ENCODE peak calls at places on chromosomes 11 and 22, in six cellular contexts. H is AG09309, R is substantia nigra, D is tibial nerve, J is HepG2, U is omental fat pad. B is an unnamed sample.

GRCh38 chr11:58654908-58655296 is 32.4 kb downstream of the CNTF start:
- DNase-seq in U (no peak), H (no peak), D (no peak), J (no peak), R (no peak), B (no peak)

GRCh38 chr11:44964526-44965209 is 14.0 kb upstream of the TP53I11 start:
- DNase-seq in U (no peak), D (no peak), R (no peak), J (no peak), H (no peak), B (no peak)

GRCh38 chr11:74710291-74710938 is 20.8 kb downstream of the CHRDL2 start:
- DNase-seq in U (no peak), R (no peak), J (no peak), D (no peak), H (no peak), B (no peak)

GRCh38 chr22:35589071-35589735 is 27.9 kb downstream of the MB start:
- DNase-seq in R (no peak), D (no peak), U (peak; percentile 38), H (peak; percentile 90), J (no peak), B (no peak)

GRCh38 chr11:40029406-40029805 is 1430.0 kb downstream of the LRRC4C start:
- DNase-seq in R (no peak), U (no peak), H (no peak), D (no peak), J (no peak), B (no peak)

GRCh38 chr11:9092846-9093778 is 1.7 kb upstream of the SCUBE2 start:
- DNase-seq in D (no peak), U (no peak), J (no peak), H (no peak), R (no peak), B (no peak)

GRCh38 chr22:31820655-31821054 is 66.8 kb downstream of the DEPDC5 start:
- DNase-seq in U (no peak), J (no peak), R (no peak), H (no peak), D (no peak), B (no peak)

GRCh38 chr11:126969865-126970479 is 30.6 kb downstream of the KIRREL3 start:
- DNase-seq in D (no peak), H (no peak), J (no peak), U (no peak), R (no peak), B (no peak)

GRCh38 chr11:95453616-95454118 is 222.7 kb upstream of the SESN3 start:
- DNase-seq in R (peak; percentile 83), D (peak; percentile 29), U (no peak), J (no peak), H (no peak), B (no peak)

GRCh38 chr11:44047931-44048431 is at the start of gene ACCSL:
- DNase-seq in H (no peak), D (no peak), J (no peak), U (no peak), R (peak; percentile 5), B (no peak)

GRCh38 chr22:50723991-50724390 is 14.0 kb upstream of the ACR start:
- DNase-seq in U (no peak), H (no peak), R (no peak), J (no peak), D (no peak), B (no peak)

GRCh38 chr22:26461188-26461810 is 22.3 kb downstream of the HPS4 start:
- DNase-seq in U (peak; percentile 71), J (peak; percentile 24), D (peak; percentile 32), H (no peak), R (peak; percentile 41), B (peak; percentile 16)

GRCh38 chr22:29109853-29110252 is 37.0 kb downstream of the KREMEN1 start:
- DNase-seq in R (no peak), D (no peak), U (no peak), H (no peak), J (no peak), B (no peak)

GRCh38 chr11:128095459-128096096 is 491.8 kb downstream of the ETS1 start:
- DNase-seq in U (no peak), H (peak; percentile 27), R (no peak), D (no peak), J (no peak), B (no peak)

GRCh38 chr22:45224331-45224730 is 16.4 kb downstream of the KIAA0930 start:
- DNase-seq in U (no peak), D (no peak), R (no peak), H (no peak), J (no peak), B (no peak)

GRCh38 chr11:17734986-17735822 is 623 bp downstream of the KCNC1 start:
- DNase-seq in R (peak; percentile 21), U (no peak), H (peak; percentile 2), J (peak; percentile 33), D (peak; percentile 20), B (no peak)

GRCh38 chr22:48798281-48799226 is 1029.1 kb downstream of the BRD1 start:
- DNase-seq in D (no peak), H (no peak), R (no peak), J (no peak), U (no peak), B (no peak)

B was measured in CD8-positive, alpha-beta T cell.